ENCODE peak calls at places on chromosome X, in seven cellular contexts. One of them, this sample, is unnamed.

GRCh38 chrX:38358274-38358673 is 5.9 kb downstream of the OTC start:
- DNase-seq in H4: no peak
- DNase-seq in pancreas: no peak
- DNase-seq in astrocyte of the cerebellum: no peak
- DNase-seq in AG20443: no peak
- DNase-seq in fibroblast of mammary gland: no peak
- DNase-seq in T-helper 1 cell: no peak
- DNase-seq in this sample: no peak

GRCh38 chrX:111013778-111014455 is 82.1 kb upstream of the PAK3 start:
- DNase-seq in H4: no peak
- DNase-seq in pancreas: no peak
- DNase-seq in astrocyte of the cerebellum: no peak
- DNase-seq in AG20443: no peak
- DNase-seq in fibroblast of mammary gland: no peak
- DNase-seq in T-helper 1 cell: no peak
- DNase-seq in this sample: no peak

GRCh38 chrX:55151199-55151598 is 62.4 kb downstream of the PAGE2 start:
- DNase-seq in H4: no peak
- DNase-seq in pancreas: no peak
- DNase-seq in astrocyte of the cerebellum: no peak
- DNase-seq in AG20443: no peak
- DNase-seq in fibroblast of mammary gland: no peak
- DNase-seq in T-helper 1 cell: no peak
- DNase-seq in this sample: no peak

GRCh38 chrX:150348365-150348764 is 14.8 kb upstream of the MAMLD1 start:
- DNase-seq in H4: no peak
- DNase-seq in pancreas: no peak
- DNase-seq in astrocyte of the cerebellum: no peak
- DNase-seq in AG20443: peak
- DNase-seq in fibroblast of mammary gland: no peak
- DNase-seq in T-helper 1 cell: no peak
- DNase-seq in this sample: no peak

GRCh38 chrX:46180258-46180687 is 364.9 kb downstream of the ZNF674 start:
- DNase-seq in H4: peak
- DNase-seq in pancreas: no peak
- DNase-seq in astrocyte of the cerebellum: peak
- DNase-seq in AG20443: peak
- DNase-seq in fibroblast of mammary gland: peak
- DNase-seq in T-helper 1 cell: no peak
- DNase-seq in this sample: no peak

GRCh38 chrX:110086916-110087484 is 84.1 kb downstream of the TMEM164 start:
- DNase-seq in H4: peak
- DNase-seq in pancreas: no peak
- DNase-seq in astrocyte of the cerebellum: peak
- DNase-seq in AG20443: peak
- DNase-seq in fibroblast of mammary gland: peak
- DNase-seq in T-helper 1 cell: no peak
- DNase-seq in this sample: no peak

GRCh38 chrX:54807524-54808108 is at the start of gene MAGED2:
- DNase-seq in H4: peak
- DNase-seq in pancreas: no peak
- DNase-seq in astrocyte of the cerebellum: no peak
- DNase-seq in AG20443: peak
- DNase-seq in fibroblast of mammary gland: peak
- DNase-seq in T-helper 1 cell: peak
- DNase-seq in this sample: no peak

GRCh38 chrX:119041175-119041574 is 31.6 kb upstream of the CT47C1 start:
- DNase-seq in H4: peak
- DNase-seq in pancreas: peak
- DNase-seq in astrocyte of the cerebellum: peak
- DNase-seq in AG20443: peak
- DNase-seq in fibroblast of mammary gland: peak
- DNase-seq in T-helper 1 cell: no peak
- DNase-seq in this sample: peak

GRCh38 chrX:24435038-24435437 is 30.0 kb upstream of the PDK3 start:
- DNase-seq in H4: no peak
- DNase-seq in pancreas: no peak
- DNase-seq in astrocyte of the cerebellum: no peak
- DNase-seq in AG20443: no peak
- DNase-seq in fibroblast of mammary gland: no peak
- DNase-seq in T-helper 1 cell: no peak
- DNase-seq in this sample: no peak

This sample was measured in omental fat pad.